ENCODE peak calls at places on chromosomes 13 and 19, in nine cellular contexts. One of them, this sample, is unnamed.

GRCh38 chr19:43774103-43774939 is 6.5 kb downstream of the KCNN4 start:
- DNase-seq in CD4-positive, alpha-beta T cell: no peak
- DNase-seq in upper lobe of right lung: peak; percentile 85
- DNase-seq in brain microvascular endothelial cell: peak; percentile 61
- DNase-seq in lung: peak; percentile 74
- DNase-seq in CD8-positive, alpha-beta T cell: no peak
- DNase-seq in testis: peak; percentile 68
- DNase-seq in aorta: peak; percentile 75
- DNase-seq in kidney: no peak
- DNase-seq in this sample: peak; percentile 65

GRCh38 chr19:30162718-30163117 is 209.5 kb upstream of the ZNF536 start:
- DNase-seq in CD4-positive, alpha-beta T cell: no peak
- DNase-seq in upper lobe of right lung: no peak
- DNase-seq in brain microvascular endothelial cell: no peak
- DNase-seq in lung: no peak
- DNase-seq in CD8-positive, alpha-beta T cell: no peak
- DNase-seq in testis: no peak
- DNase-seq in aorta: no peak
- DNase-seq in kidney: no peak
- DNase-seq in this sample: no peak

GRCh38 chr13:85603735-85604134 is 195.5 kb downstream of the SLITRK6 start:
- DNase-seq in CD4-positive, alpha-beta T cell: no peak
- DNase-seq in upper lobe of right lung: no peak
- DNase-seq in brain microvascular endothelial cell: no peak
- DNase-seq in lung: no peak
- DNase-seq in CD8-positive, alpha-beta T cell: no peak
- DNase-seq in testis: no peak
- DNase-seq in aorta: no peak
- DNase-seq in kidney: no peak
- DNase-seq in this sample: no peak

GRCh38 chr19:49896863-49897621 is at the start of gene IL4I1:
- DNase-seq in CD4-positive, alpha-beta T cell: peak; percentile 60
- DNase-seq in upper lobe of right lung: peak; percentile 73
- DNase-seq in brain microvascular endothelial cell: no peak
- DNase-seq in lung: no peak
- DNase-seq in CD8-positive, alpha-beta T cell: peak; percentile 42
- DNase-seq in testis: no peak
- DNase-seq in aorta: peak; percentile 78
- DNase-seq in kidney: no peak
- DNase-seq in this sample: no peak

GRCh38 chr19:16825312-16826168 is 3.7 kb upstream of the SIN3B start:
- DNase-seq in CD4-positive, alpha-beta T cell: no peak
- DNase-seq in upper lobe of right lung: no peak
- DNase-seq in brain microvascular endothelial cell: peak; percentile 50
- DNase-seq in lung: peak; percentile 53
- DNase-seq in CD8-positive, alpha-beta T cell: no peak
- DNase-seq in testis: peak; percentile 92
- DNase-seq in aorta: peak; percentile 75
- DNase-seq in kidney: no peak
- DNase-seq in this sample: peak; percentile 70

GRCh38 chr13:114115796-114116195 is 16.6 kb downstream of the RASA3 start:
- DNase-seq in CD4-positive, alpha-beta T cell: no peak
- DNase-seq in upper lobe of right lung: peak; percentile 54
- DNase-seq in brain microvascular endothelial cell: no peak
- DNase-seq in lung: no peak
- DNase-seq in CD8-positive, alpha-beta T cell: no peak
- DNase-seq in testis: no peak
- DNase-seq in aorta: peak; percentile 44
- DNase-seq in kidney: peak; percentile 72
- DNase-seq in this sample: no peak

GRCh38 chr13:34750078-34750703 is 191.9 kb upstream of the NBEA start:
- DNase-seq in CD4-positive, alpha-beta T cell: no peak
- DNase-seq in upper lobe of right lung: peak; percentile 49
- DNase-seq in brain microvascular endothelial cell: no peak
- DNase-seq in lung: no peak
- DNase-seq in CD8-positive, alpha-beta T cell: no peak
- DNase-seq in testis: peak; percentile 58
- DNase-seq in aorta: no peak
- DNase-seq in kidney: no peak
- DNase-seq in this sample: peak; percentile 26

GRCh38 chr13:106565127-106565775 is 2.7 kb downstream of the ARGLU1 start:
- DNase-seq in CD4-positive, alpha-beta T cell: no peak
- DNase-seq in upper lobe of right lung: no peak
- DNase-seq in brain microvascular endothelial cell: no peak
- DNase-seq in lung: no peak
- DNase-seq in CD8-positive, alpha-beta T cell: no peak
- DNase-seq in testis: no peak
- DNase-seq in aorta: no peak
- DNase-seq in kidney: no peak
- DNase-seq in this sample: no peak

GRCh38 chr13:92017737-92018136 is 619.3 kb downstream of the GPC5 start:
- DNase-seq in CD4-positive, alpha-beta T cell: no peak
- DNase-seq in upper lobe of right lung: no peak
- DNase-seq in brain microvascular endothelial cell: no peak
- DNase-seq in lung: no peak
- DNase-seq in CD8-positive, alpha-beta T cell: no peak
- DNase-seq in testis: no peak
- DNase-seq in aorta: no peak
- DNase-seq in kidney: no peak
- DNase-seq in this sample: no peak

GRCh38 chr19:47696635-47697034 is 16.6 kb upstream of the EHD2 start:
- DNase-seq in CD4-positive, alpha-beta T cell: no peak
- DNase-seq in upper lobe of right lung: no peak
- DNase-seq in brain microvascular endothelial cell: no peak
- DNase-seq in lung: no peak
- DNase-seq in CD8-positive, alpha-beta T cell: no peak
- DNase-seq in testis: no peak
- DNase-seq in aorta: no peak
- DNase-seq in kidney: no peak
- DNase-seq in this sample: no peak

GRCh38 chr13:41709511-41709910 is 251.4 kb downstream of the VWA8 start:
- DNase-seq in CD4-positive, alpha-beta T cell: no peak
- DNase-seq in upper lobe of right lung: no peak
- DNase-seq in brain microvascular endothelial cell: no peak
- DNase-seq in lung: no peak
- DNase-seq in CD8-positive, alpha-beta T cell: no peak
- DNase-seq in testis: no peak
- DNase-seq in aorta: no peak
- DNase-seq in kidney: no peak
- DNase-seq in this sample: no peak

GRCh38 chr19:17282488-17283256 is 971 bp downstream of the ANKLE1 start:
- DNase-seq in CD4-positive, alpha-beta T cell: peak; percentile 70
- DNase-seq in upper lobe of right lung: peak; percentile 92
- DNase-seq in brain microvascular endothelial cell: peak; percentile 61
- DNase-seq in lung: peak; percentile 84
- DNase-seq in CD8-positive, alpha-beta T cell: peak; percentile 65
- DNase-seq in testis: peak; percentile 91
- DNase-seq in aorta: peak; percentile 85
- DNase-seq in kidney: peak; percentile 92
- DNase-seq in this sample: peak; percentile 86

GRCh38 chr13:52949044-52949443 is 79.6 kb upstream of the OLFM4 start:
- DNase-seq in CD4-positive, alpha-beta T cell: no peak
- DNase-seq in upper lobe of right lung: no peak
- DNase-seq in brain microvascular endothelial cell: no peak
- DNase-seq in lung: no peak
- DNase-seq in CD8-positive, alpha-beta T cell: no peak
- DNase-seq in testis: no peak
- DNase-seq in aorta: no peak
- DNase-seq in kidney: no peak
- DNase-seq in this sample: no peak

GRCh38 chr13:59710995-59711701 is 452.6 kb downstream of the DIAPH3 start:
- DNase-seq in CD4-positive, alpha-beta T cell: no peak
- DNase-seq in upper lobe of right lung: no peak
- DNase-seq in brain microvascular endothelial cell: no peak
- DNase-seq in lung: no peak
- DNase-seq in CD8-positive, alpha-beta T cell: no peak
- DNase-seq in testis: no peak
- DNase-seq in aorta: no peak
- DNase-seq in kidney: no peak
- DNase-seq in this sample: no peak

DNA sequence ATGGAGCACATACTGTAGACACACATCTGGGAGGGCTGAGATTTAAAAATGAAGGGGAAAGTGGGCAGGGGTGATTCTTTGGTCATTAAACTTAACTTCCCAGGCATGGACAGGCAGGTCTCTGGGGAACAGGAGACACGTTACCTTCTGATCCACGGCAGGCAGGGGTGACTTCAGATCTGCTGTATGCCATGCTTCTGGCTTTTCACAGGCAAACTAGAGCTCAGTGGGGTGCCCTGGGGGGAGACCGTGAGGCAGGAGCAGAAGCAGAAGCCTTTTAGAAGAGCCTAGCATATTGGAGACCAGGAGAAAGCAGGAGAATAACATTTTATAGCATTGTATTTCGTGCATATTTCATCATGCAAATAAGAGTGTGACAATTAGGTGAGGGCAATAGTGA is 169.7 kb upstream of the KL start:
- DNase-seq in CD4-positive, alpha-beta T cell: no peak
- DNase-seq in upper lobe of right lung: no peak
- DNase-seq in brain microvascular endothelial cell: no peak
- DNase-seq in lung: no peak
- DNase-seq in CD8-positive, alpha-beta T cell: no peak
- DNase-seq in testis: no peak
- DNase-seq in aorta: no peak
- DNase-seq in kidney: no peak
- DNase-seq in this sample: no peak
- H3K27ac ChIP-seq in CD4-positive, alpha-beta T cell: no peak overlapping the region
- H3K27ac ChIP-seq in upper lobe of right lung: no peak overlapping the region
- H3K27ac ChIP-seq in brain microvascular endothelial cell: no peak overlapping the region
- H3K27ac ChIP-seq in lung: no peak overlapping the region
- H3K27ac ChIP-seq in CD8-positive, alpha-beta T cell: no peak overlapping the region
- H3K27ac ChIP-seq in testis: no peak overlapping the region
- H3K27ac ChIP-seq in aorta: no peak overlapping the region
- H3K27ac ChIP-seq in kidney: no peak overlapping the region
- H3K27ac ChIP-seq in this sample: no peak overlapping the region

GRCh38 chr13:45219123-45219891 is 18.5 kb upstream of the KCTD4 start:
- DNase-seq in CD4-positive, alpha-beta T cell: no peak
- DNase-seq in upper lobe of right lung: no peak
- DNase-seq in brain microvascular endothelial cell: no peak
- DNase-seq in lung: no peak
- DNase-seq in CD8-positive, alpha-beta T cell: no peak
- DNase-seq in testis: no peak
- DNase-seq in aorta: no peak
- DNase-seq in kidney: no peak
- DNase-seq in this sample: no peak
- H3K27ac ChIP-seq in CD4-positive, alpha-beta T cell: no peak overlapping the region
- H3K27ac ChIP-seq in upper lobe of right lung: no peak overlapping the region
- H3K27ac ChIP-seq in brain microvascular endothelial cell: peak overlapping the region; percentile 47
- H3K27ac ChIP-seq in lung: no peak overlapping the region
- H3K27ac ChIP-seq in CD8-positive, alpha-beta T cell: no peak overlapping the region
- H3K27ac ChIP-seq in testis: no peak overlapping the region
- H3K27ac ChIP-seq in aorta: no peak overlapping the region
- H3K27ac ChIP-seq in kidney: no peak overlapping the region
- H3K27ac ChIP-seq in this sample: no peak overlapping the region

DNA sequence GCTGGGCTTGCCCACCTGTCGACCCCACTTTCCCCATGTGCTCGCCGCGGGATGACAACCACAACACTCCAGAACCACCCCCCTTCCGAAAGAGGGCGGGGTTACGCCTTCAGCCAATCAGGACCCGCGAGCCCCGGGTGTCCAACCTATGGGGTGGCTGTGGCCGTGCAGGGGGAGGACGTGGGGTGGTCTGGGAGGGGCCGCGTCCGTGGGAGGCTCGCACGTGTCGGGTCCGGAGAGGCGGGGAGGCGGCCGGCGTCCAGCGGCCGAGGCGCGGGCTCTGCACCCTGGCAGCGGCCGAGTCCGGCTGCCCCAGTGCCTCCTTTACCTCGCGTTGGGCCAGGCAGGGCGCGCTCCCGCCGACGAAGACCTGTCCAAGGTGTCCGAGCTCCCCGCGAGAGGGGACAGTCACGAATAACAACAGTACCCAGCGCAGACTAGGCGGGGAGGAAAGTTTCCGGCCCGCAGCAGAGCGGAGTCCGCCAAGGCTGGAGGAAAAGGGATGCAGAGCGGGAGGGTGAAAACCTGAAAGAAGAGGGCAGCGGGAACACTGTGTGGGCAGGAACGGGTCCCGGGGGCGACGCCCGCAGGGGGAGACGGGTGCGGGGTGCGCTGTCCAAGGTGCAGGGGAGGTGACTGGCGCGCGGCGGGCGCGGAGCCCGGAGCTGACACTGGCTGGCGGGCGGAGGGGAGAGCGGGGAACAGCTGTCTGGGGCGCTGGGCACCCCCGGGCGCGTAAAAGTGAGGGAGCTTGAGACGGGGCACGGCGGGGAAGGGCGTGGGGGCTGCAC is 896 bp downstream of the ENOX1 start:
- DNase-seq in CD4-positive, alpha-beta T cell: no peak
- DNase-seq in upper lobe of right lung: peak; percentile 70
- DNase-seq in brain microvascular endothelial cell: peak; percentile 73
- DNase-seq in lung: peak; percentile 66
- DNase-seq in CD8-positive, alpha-beta T cell: no peak
- DNase-seq in testis: peak; percentile 93
- DNase-seq in aorta: peak; percentile 74
- DNase-seq in kidney: peak; percentile 95
- DNase-seq in this sample: peak; percentile 87
- H3K27ac ChIP-seq in CD4-positive, alpha-beta T cell: no peak overlapping the region
- H3K27ac ChIP-seq in upper lobe of right lung: no peak overlapping the region
- H3K27ac ChIP-seq in brain microvascular endothelial cell: no peak overlapping the region
- H3K27ac ChIP-seq in lung: peak overlapping the region; percentile 35
- H3K27ac ChIP-seq in CD8-positive, alpha-beta T cell: no peak overlapping the region
- H3K27ac ChIP-seq in testis: peak overlapping the region; percentile 69
- H3K27ac ChIP-seq in aorta: no peak overlapping the region
- H3K27ac ChIP-seq in kidney: no peak overlapping the region
- H3K27ac ChIP-seq in this sample: peak overlapping the region; percentile 90

DNA sequence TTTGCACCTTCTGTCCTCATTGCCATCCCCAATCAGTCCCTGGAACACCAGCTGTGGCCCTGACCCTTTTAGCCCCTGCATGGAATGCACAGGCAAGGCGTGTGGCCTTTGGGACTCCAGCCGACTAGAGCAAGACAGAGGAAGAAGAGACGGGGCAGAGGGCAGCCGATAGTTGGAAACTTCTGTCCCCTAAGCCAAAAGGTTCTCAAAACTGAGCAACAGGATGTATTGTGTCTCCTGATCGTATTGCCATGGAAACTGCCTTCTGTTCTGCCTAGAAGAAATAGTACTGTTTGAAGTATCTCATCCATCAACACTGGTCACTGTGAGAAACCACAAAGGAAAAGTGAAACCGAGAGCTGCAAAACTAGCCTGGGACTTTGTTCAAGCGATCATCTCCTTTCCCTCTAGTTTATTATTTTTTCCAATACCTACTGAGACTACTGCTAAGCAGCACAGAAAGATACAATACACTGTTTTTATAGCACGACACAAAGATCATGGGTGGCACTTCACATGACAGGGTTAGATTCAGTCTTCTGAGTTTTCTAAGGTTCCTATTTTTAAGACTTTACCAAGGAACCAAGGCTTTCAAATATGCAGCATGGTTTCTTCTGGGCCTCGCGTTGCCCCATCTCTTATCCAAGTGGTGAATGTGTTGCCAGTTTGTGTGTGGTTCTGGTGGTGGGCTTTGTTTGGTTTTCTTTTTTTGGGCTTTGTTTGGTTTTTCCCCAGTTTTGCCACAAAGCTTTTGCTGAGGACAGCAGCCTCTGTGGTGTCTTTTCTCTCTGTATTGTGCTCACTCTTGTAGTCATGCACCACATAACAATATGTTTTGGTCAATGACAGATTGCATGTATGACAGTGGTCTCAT is 49.3 kb upstream of the GPR183 start:
- DNase-seq in CD4-positive, alpha-beta T cell: peak; percentile 56
- DNase-seq in upper lobe of right lung: no peak
- DNase-seq in brain microvascular endothelial cell: peak; percentile 96
- DNase-seq in lung: no peak
- DNase-seq in CD8-positive, alpha-beta T cell: peak; percentile 41
- DNase-seq in testis: peak; percentile 26
- DNase-seq in aorta: no peak
- DNase-seq in kidney: peak; percentile 80
- DNase-seq in this sample: peak; percentile 31
- H3K27ac ChIP-seq in CD4-positive, alpha-beta T cell: peak overlapping the region; percentile 97
- H3K27ac ChIP-seq in upper lobe of right lung: peak overlapping the region; percentile 80
- H3K27ac ChIP-seq in brain microvascular endothelial cell: peak overlapping the region; percentile 94
- H3K27ac ChIP-seq in lung: peak overlapping the region; percentile 84
- H3K27ac ChIP-seq in CD8-positive, alpha-beta T cell: peak overlapping the region; percentile 97
- H3K27ac ChIP-seq in testis: peak overlapping the region; percentile 66
- H3K27ac ChIP-seq in aorta: peak overlapping the region; percentile 2
- H3K27ac ChIP-seq in kidney: peak overlapping the region; percentile 79
- H3K27ac ChIP-seq in this sample: peak overlapping the region; percentile 12